ENCODE peak calls at places on chromosome 5, in four cellular contexts. R, P, W and F are unnamed samples.

GRCh38 chr5:164010900-164011299 is 505.5 kb downstream of the MAT2B start:
- DNase-seq in R (no peak), P (no peak), W (no peak), F (no peak)

GRCh38 chr5:144566747-144567415 is 396.2 kb downstream of the KCTD16 start:
- DNase-seq in R (no peak), P (no peak), W (no peak), F (no peak)

GRCh38 chr5:179866241-179867078 is 7.8 kb upstream of the MRNIP start:
- DNase-seq in R (no peak), P (no peak), W (no peak), F (no peak)

GRCh38 chr5:168793844-168794837 is 215.0 kb upstream of the PANK3 start:
- DNase-seq in R (peak), P (no peak), W (peak), F (no peak)

GRCh38 chr5:7628248-7628647 is 222.7 kb downstream of the CFAP90 start:
- DNase-seq in R (no peak), P (no peak), W (no peak), F (no peak)

GRCh38 chr5:21398511-21398910 is 1410.5 kb upstream of the CDH18 start:
- DNase-seq in R (no peak), P (no peak), W (no peak), F (no peak)

GRCh38 chr5:157955541-157956172 is 96.7 kb upstream of the CLINT1 start:
- DNase-seq in R (no peak), P (no peak), W (no peak), F (no peak)

GRCh38 chr5:67648201-67648671 is 451.6 kb upstream of the CD180 start:
- DNase-seq in R (peak), P (no peak), W (peak), F (peak)

GRCh38 chr5:171336486-171337206 is 27.6 kb downstream of the TLX3 start:
- DNase-seq in R (no peak), P (no peak), W (no peak), F (peak)

GRCh38 chr5:56512314-56512996 is 279.3 kb upstream of the ANKRD55 start:
- DNase-seq in R (no peak), P (no peak), W (no peak), F (no peak)

GRCh38 chr5:176152191-176152932 is 85.9 kb upstream of the SIMC1 start:
- DNase-seq in R (peak), P (no peak), W (no peak), F (no peak)

GRCh38 chr5:177309351-177310191 is 2.1 kb downstream of the MXD3 start:
- DNase-seq in R (no peak), P (peak), W (no peak), F (peak)

GRCh38 chr5:80665057-80665456 is 10.3 kb upstream of the DHFR start:
- DNase-seq in R (no peak), P (no peak), W (no peak), F (no peak)

GRCh38 chr5:97046270-97046982 is 96.0 kb downstream of the LIX1 start:
- DNase-seq in R (no peak), P (no peak), W (no peak), F (no peak)

GRCh38 chr5:175749591-175749990 is 91.7 kb downstream of the HRH2 start:
- DNase-seq in R (no peak), P (no peak), W (no peak), F (no peak)